ENCODE peak calls at places on chromosomes 13 and 19, in five cellular contexts. One of them, this sample, is unnamed.

GRCh38 chr19:16180611-16181010 is 4.6 kb upstream of the FAM32A start:
- DNase-seq in K562: no peak
- DNase-seq in H1: no peak
- DNase-seq in IMR-90: peak; percentile 86
- DNase-seq in HepG2: no peak
- DNase-seq in this sample: peak; percentile 63

GRCh38 chr19:16161848-16162247 is 11.5 kb downstream of the CIB3 start:
- DNase-seq in K562: no peak
- DNase-seq in IMR-90: peak; percentile 85
- DNase-seq in HepG2: no peak
- DNase-seq in H1: no peak
- DNase-seq in this sample: peak; percentile 65

GRCh38 chr13:110756268-110756667 is 42.8 kb downstream of the ING1 start:
- DNase-seq in H1: no peak
- DNase-seq in HepG2: no peak
- DNase-seq in K562: no peak
- DNase-seq in IMR-90: peak; percentile 95
- DNase-seq in this sample: peak; percentile 14

GRCh38 chr13:41200126-41200525 is 5.8 kb upstream of the KBTBD7 start:
- DNase-seq in IMR-90: no peak
- DNase-seq in HepG2: no peak
- DNase-seq in H1: no peak
- DNase-seq in K562: no peak
- DNase-seq in this sample: no peak

GRCh38 chr13:104106705-104107393 is 1040.6 kb upstream of the SLC10A2 start:
- DNase-seq in HepG2: no peak
- DNase-seq in IMR-90: peak; percentile 20
- DNase-seq in H1: peak; percentile 47
- DNase-seq in K562: no peak
- DNase-seq in this sample: no peak

GRCh38 chr19:13881692-13882418 is 4.9 kb downstream of the NANOS3 start:
- DNase-seq in H1: no peak
- DNase-seq in K562: no peak
- DNase-seq in IMR-90: peak; percentile 39
- DNase-seq in HepG2: no peak
- DNase-seq in this sample: no peak

GRCh38 chr19:56099638-56100539 is 21.2 kb downstream of the ZNF787 start:
- DNase-seq in IMR-90: no peak
- DNase-seq in K562: no peak
- DNase-seq in H1: no peak
- DNase-seq in HepG2: no peak
- DNase-seq in this sample: no peak

GRCh38 chr13:41462427-41462826 is 5.1 kb downstream of the RGCC start:
- DNase-seq in H1: no peak
- DNase-seq in IMR-90: no peak
- DNase-seq in HepG2: no peak
- DNase-seq in K562: no peak
- DNase-seq in this sample: no peak

GRCh38 chr13:113397606-113398425 is 33.9 kb upstream of the GRTP1 start:
- DNase-seq in HepG2: no peak
- DNase-seq in IMR-90: no peak
- DNase-seq in K562: no peak
- DNase-seq in H1: no peak
- DNase-seq in this sample: no peak

GRCh38 chr13:51970251-51970793 is 40.9 kb downstream of the ATP7B start:
- DNase-seq in HepG2: no peak
- DNase-seq in H1: no peak
- DNase-seq in IMR-90: no peak
- DNase-seq in K562: no peak
- DNase-seq in this sample: no peak

GRCh38 chr19:51000981-51001380 is 423 bp downstream of the KLK8 start:
- DNase-seq in K562: peak; percentile 57
- DNase-seq in HepG2: no peak
- DNase-seq in H1: peak; percentile 67
- DNase-seq in IMR-90: no peak
- DNase-seq in this sample: no peak

GRCh38 chr13:44273991-44274810 is 99.4 kb upstream of the SERP2 start:
- DNase-seq in K562: no peak
- DNase-seq in H1: no peak
- DNase-seq in IMR-90: peak; percentile 77
- DNase-seq in HepG2: no peak
- DNase-seq in this sample: no peak

GRCh38 chr19:42965204-42965603 is 28.2 kb upstream of the PSG7 start:
- DNase-seq in IMR-90: peak; percentile 87
- DNase-seq in K562: no peak
- DNase-seq in HepG2: no peak
- DNase-seq in H1: no peak
- DNase-seq in this sample: no peak

GRCh38 chr13:33072282-33072681 is 56.1 kb downstream of the KL start:
- DNase-seq in K562: no peak
- DNase-seq in HepG2: no peak
- DNase-seq in H1: no peak
- DNase-seq in IMR-90: no peak
- DNase-seq in this sample: no peak

GRCh38 chr13:87524775-87525174 is 146.4 kb upstream of the SLITRK5 start:
- DNase-seq in IMR-90: no peak
- DNase-seq in H1: no peak
- DNase-seq in HepG2: no peak
- DNase-seq in K562: no peak
- DNase-seq in this sample: no peak

GRCh38 chr13:40340368-40341085 is 325.9 kb downstream of the FOXO1 start:
- DNase-seq in H1: no peak
- DNase-seq in IMR-90: no peak
- DNase-seq in K562: no peak
- DNase-seq in HepG2: no peak
- DNase-seq in this sample: no peak

GRCh38 chr13:112889351-112890290 is 79.4 kb upstream of the MCF2L start:
- DNase-seq in H1: no peak
- DNase-seq in IMR-90: no peak
- DNase-seq in K562: no peak
- DNase-seq in HepG2: no peak
- DNase-seq in this sample: no peak

GRCh38 chr19:47511128-47511517 is 3.7 kb downstream of the NAPA start:
- DNase-seq in H1: no peak
- DNase-seq in IMR-90: no peak
- DNase-seq in K562: no peak
- DNase-seq in HepG2: no peak
- DNase-seq in this sample: no peak

GRCh38 chr13:48954086-48954485 is 21.6 kb upstream of the FNDC3A start:
- DNase-seq in H1: no peak
- DNase-seq in IMR-90: peak; percentile 51
- DNase-seq in HepG2: peak; percentile 15
- DNase-seq in K562: peak; percentile 3
- DNase-seq in this sample: no peak

GRCh38 chr19:45591004-45591637 is 6.5 kb upstream of the OPA3 start:
- DNase-seq in K562: peak; percentile 88
- DNase-seq in H1: peak; percentile 81
- DNase-seq in HepG2: peak; percentile 64
- DNase-seq in IMR-90: peak; percentile 35
- DNase-seq in this sample: peak; percentile 85

GRCh38 chr13:35979378-35979911 is 151.7 kb downstream of the DCLK1 start:
- DNase-seq in HepG2: no peak
- DNase-seq in H1: no peak
- DNase-seq in K562: no peak
- DNase-seq in IMR-90: peak; percentile 83
- DNase-seq in this sample: no peak

GRCh38 chr13:99220199-99220931 is 19.7 kb downstream of the UBAC2 start:
- DNase-seq in HepG2: no peak
- DNase-seq in K562: no peak
- DNase-seq in IMR-90: no peak
- DNase-seq in H1: no peak
- DNase-seq in this sample: no peak

GRCh38 chr19:43444531-43445340 is 20.7 kb downstream of the LYPD3 start:
- DNase-seq in H1: no peak
- DNase-seq in HepG2: no peak
- DNase-seq in IMR-90: no peak
- DNase-seq in K562: peak; percentile 62
- DNase-seq in this sample: no peak

GRCh38 chr19:14871619-14872230 is 14.2 kb downstream of the OR7A17 start:
- DNase-seq in HepG2: no peak
- DNase-seq in H1: no peak
- DNase-seq in K562: peak; percentile 29
- DNase-seq in IMR-90: peak; percentile 11
- DNase-seq in this sample: peak; percentile 1

GRCh38 chr13:44140146-44140545 is 233.5 kb upstream of the SERP2 start:
- DNase-seq in IMR-90: no peak
- DNase-seq in HepG2: peak; percentile 16
- DNase-seq in K562: no peak
- DNase-seq in H1: peak; percentile 48
- DNase-seq in this sample: no peak

GRCh38 chr19:46256855-46257254 is 27.3 kb downstream of the IGFL1 start:
- DNase-seq in IMR-90: peak; percentile 31
- DNase-seq in HepG2: no peak
- DNase-seq in H1: no peak
- DNase-seq in K562: no peak
- DNase-seq in this sample: peak; percentile 38

GRCh38 chr13:95898256-95898655 is 154.9 kb downstream of the UGGT2 start:
- DNase-seq in K562: no peak
- DNase-seq in H1: no peak
- DNase-seq in HepG2: no peak
- DNase-seq in IMR-90: no peak
- DNase-seq in this sample: no peak

GRCh38 chr19:29678484-29679106 is 13.3 kb downstream of the PLEKHF1 start:
- DNase-seq in IMR-90: no peak
- DNase-seq in K562: peak; percentile 28
- DNase-seq in HepG2: peak; percentile 22
- DNase-seq in H1: no peak
- DNase-seq in this sample: no peak

GRCh38 chr19:54388001-54388802 is 23.5 kb upstream of the LAIR1 start:
- DNase-seq in IMR-90: no peak
- DNase-seq in K562: no peak
- DNase-seq in HepG2: no peak
- DNase-seq in H1: no peak
- DNase-seq in this sample: no peak

GRCh38 chr13:73429691-73430090 is 370.9 kb downstream of the KLF5 start:
- DNase-seq in IMR-90: peak; percentile 33
- DNase-seq in H1: no peak
- DNase-seq in HepG2: no peak
- DNase-seq in K562: no peak
- DNase-seq in this sample: peak; percentile 84

GRCh38 chr19:12733369-12733896 is 1.1 kb downstream of the TRIR start:
- DNase-seq in IMR-90: peak; percentile 45
- DNase-seq in H1: no peak
- DNase-seq in K562: peak; percentile 81
- DNase-seq in HepG2: peak; percentile 44
- DNase-seq in this sample: peak; percentile 59

GRCh38 chr13:106152047-106152446 is 383.4 kb downstream of the EFNB2 start:
- DNase-seq in IMR-90: no peak
- DNase-seq in H1: no peak
- DNase-seq in K562: no peak
- DNase-seq in HepG2: no peak
- DNase-seq in this sample: no peak
- TF ChIP-seq MAFK in IMR-90: no peak
- TF ChIP-seq MAFK in H1: no peak
- TF ChIP-seq MAFK in K562: no peak
- TF ChIP-seq MAFK in HepG2: no peak
- TF ChIP-seq MAFK in this sample: no peak

GRCh38 chr13:30110301-30111070 is 196.9 kb downstream of the KATNAL1 start:
- DNase-seq in H1: no peak
- DNase-seq in IMR-90: no peak
- DNase-seq in K562: no peak
- DNase-seq in HepG2: no peak
- DNase-seq in this sample: no peak
- TF ChIP-seq MAFK in H1: no peak
- TF ChIP-seq MAFK in IMR-90: no peak
- TF ChIP-seq MAFK in K562: no peak
- TF ChIP-seq MAFK in HepG2: no peak
- TF ChIP-seq MAFK in this sample: no peak

GRCh38 chr13:39263033-39263432 is 224.8 kb downstream of the NHLRC3 start:
- DNase-seq in K562: peak; percentile 40
- DNase-seq in IMR-90: peak; percentile 23
- DNase-seq in HepG2: peak; percentile 23
- DNase-seq in H1: peak; percentile 67
- DNase-seq in this sample: peak; percentile 28

GRCh38 chr13:39254606-39255005 is 216.3 kb downstream of the NHLRC3 start:
- DNase-seq in IMR-90: no peak
- DNase-seq in K562: no peak
- DNase-seq in HepG2: no peak
- DNase-seq in H1: no peak
- DNase-seq in this sample: no peak

GRCh38 chr13:39259371-39259770 is 221.1 kb downstream of the NHLRC3 start:
- DNase-seq in H1: no peak
- DNase-seq in IMR-90: no peak
- DNase-seq in K562: no peak
- DNase-seq in HepG2: no peak
- DNase-seq in this sample: no peak

GRCh38 chr13:39253774-39254173 is 215.5 kb downstream of the NHLRC3 start:
- DNase-seq in K562: no peak
- DNase-seq in HepG2: no peak
- DNase-seq in IMR-90: peak; percentile 59
- DNase-seq in H1: no peak
- DNase-seq in this sample: no peak

GRCh38 chr13:39257642-39258041 is 219.4 kb downstream of the NHLRC3 start:
- DNase-seq in K562: no peak
- DNase-seq in H1: no peak
- DNase-seq in IMR-90: no peak
- DNase-seq in HepG2: no peak
- DNase-seq in this sample: no peak
- TF ChIP-seq MAFK in K562: no peak
- TF ChIP-seq MAFK in H1: no peak
- TF ChIP-seq MAFK in IMR-90: no peak
- TF ChIP-seq MAFK in HepG2: no peak
- TF ChIP-seq MAFK in this sample: no peak

GRCh38 chr19:1234041-1234669 is 3.6 kb downstream of the CBARP start:
- DNase-seq in K562: no peak
- DNase-seq in HepG2: no peak
- DNase-seq in IMR-90: no peak
- DNase-seq in H1: no peak
- DNase-seq in this sample: no peak
- TF ChIP-seq MAFK in K562: no peak
- TF ChIP-seq MAFK in HepG2: no peak
- TF ChIP-seq MAFK in IMR-90: no peak
- TF ChIP-seq MAFK in H1: no peak
- TF ChIP-seq MAFK in this sample: no peak

This sample was measured in A549.